ENCODE peak calls at places on chromosome 10, in four cellular contexts. D is kidney epithelial cell, W is endothelial cell, A is choroid plexus epithelial cell. E is an unnamed sample.

GRCh38 chr10:102268333-102268999 is 23.1 kb downstream of the GBF1 start:
- DNase-seq in D (peak), W (no peak), A (peak), E (no peak)

GRCh38 chr10:13683017-13683416 is 96.3 kb downstream of the PRPF18 start:
- DNase-seq in D (no peak), W (no peak), A (no peak), E (no peak)

GRCh38 chr10:42979181-42979580 is 97.7 kb upstream of the RET start:
- DNase-seq in A (no peak), W (no peak), D (no peak), E (no peak)

GRCh38 chr10:124419635-124420034 is 912 bp upstream of the OAT start:
- DNase-seq in W (no peak), D (no peak), A (no peak), E (no peak)

GRCh38 chr10:98376485-98376884 is 38.5 kb downstream of the PYROXD2 start:
- DNase-seq in W (no peak), A (peak), D (no peak), E (no peak)

GRCh38 chr10:58302259-58302658 is 32.5 kb upstream of the UBE2D1 start:
- DNase-seq in D (no peak), W (no peak), A (no peak), E (no peak)

GRCh38 chr10:132916421-132916841 is 25.9 kb downstream of the CFAP46 start:
- DNase-seq in A (no peak), W (no peak), D (no peak), E (no peak)

GRCh38 chr10:31940839-31941653 is 12.4 kb upstream of the ARHGAP12 start:
- DNase-seq in W (no peak), D (peak), A (peak), E (no peak)

GRCh38 chr10:93277360-93277759 is 203.7 kb downstream of the CYP26A1 start:
- DNase-seq in A (no peak), W (no peak), D (no peak), E (no peak)

GRCh38 chr10:8049874-8050560 is 4.5 kb upstream of the GATA3 start:
- DNase-seq in W (no peak), D (no peak), A (no peak), E (no peak)

GRCh38 chr10:77165445-77166316 is 471.9 kb downstream of the KCNMA1 start:
- DNase-seq in A (peak), W (peak), D (no peak), E (no peak)

GRCh38 chr10:4131407-4132215 is 346.6 kb upstream of the KLF6 start:
- DNase-seq in D (peak), W (no peak), A (peak), E (no peak)

GRCh38 chr10:71076473-71077142 is 135.8 kb upstream of the UNC5B start:
- DNase-seq in A (no peak), W (no peak), D (no peak), E (peak)

GRCh38 chr10:101940916-101941315 is 97.3 kb upstream of the KCNIP2 start:
- DNase-seq in D (no peak), A (peak), W (no peak), E (no peak)

GRCh38 chr10:133391761-133392518 is 2.0 kb upstream of the MTG1 start:
- DNase-seq in D (no peak), W (no peak), A (no peak), E (no peak)

GRCh38 chr10:88505265-88505664 is 77.9 kb downstream of the RNLS start:
- DNase-seq in D (no peak), A (no peak), W (no peak), E (no peak)

GRCh38 chr10:6053816-6054581 is 8.2 kb downstream of the IL2RA start:
- DNase-seq in D (no peak), W (peak), A (no peak), E (no peak)

GRCh38 chr10:69757553-69758309 is 44.0 kb upstream of the COL13A1 start:
- DNase-seq in D (no peak), A (peak), W (no peak), E (no peak)

GRCh38 chr10:79104264-79104954 is 35.6 kb downstream of the ZMIZ1 start:
- DNase-seq in W (no peak), A (peak), D (no peak), E (no peak)

GRCh38 chr10:42864575-42864974 is 82.0 kb downstream of the BMS1 start:
- DNase-seq in W (peak), A (peak), D (no peak), E (no peak)

GRCh38 chr10:72730462-72730861 is 38.5 kb downstream of the MCU start:
- DNase-seq in D (no peak), W (no peak), A (peak), E (no peak)

GRCh38 chr10:3093996-3094395 is 26.6 kb downstream of the PFKP start:
- DNase-seq in W (no peak), D (no peak), A (no peak), E (no peak)

GRCh38 chr10:110833234-110833940 is 38.3 kb upstream of the PDCD4 start:
- DNase-seq in A (no peak), W (no peak), D (no peak), E (no peak)

GRCh38 chr10:10917031-10917430 is 100.6 kb upstream of the CELF2 start:
- DNase-seq in D (no peak), W (no peak), A (no peak), E (no peak)

GRCh38 chr10:5971886-5972285 is 5.5 kb downstream of the IL15RA start:
- DNase-seq in A (peak), W (no peak), D (no peak), E (no peak)

GRCh38 chr10:3786295-3786981 is 1.4 kb upstream of the KLF6 start:
- DNase-seq in A (peak), D (no peak), W (no peak), E (no peak)

GRCh38 chr10:116880716-116881440 is 31.6 kb downstream of the ENO4 start:
- DNase-seq in W (no peak), A (no peak), D (no peak), E (no peak)

GRCh38 chr10:46019541-46020343 is 10.7 kb downstream of the NCOA4 start:
- DNase-seq in W (no peak), D (no peak), A (peak), E (no peak)

GRCh38 chr10:33799281-33799943 is 464.9 kb upstream of the NRP1 start:
- DNase-seq in W (no peak), A (no peak), D (no peak), E (no peak)

GRCh38 chr10:63227207-63227895 is 94.2 kb downstream of the NRBF2 start:
- DNase-seq in D (no peak), W (no peak), A (peak), E (no peak)

GRCh38 chr10:43127447-43127846 is 10.8 kb upstream of the CSGALNACT2 start:
- DNase-seq in A (no peak), W (no peak), D (no peak), E (no peak)

GRCh38 chr10:132876967-132877366 is 65.4 kb downstream of the CFAP46 start:
- DNase-seq in W (no peak), A (no peak), D (no peak), E (no peak)

GRCh38 chr10:5814110-5815107 is 1.2 kb upstream of the GDI2 start:
- DNase-seq in D (no peak), W (no peak), A (no peak), E (no peak)

GRCh38 chr10:121510201-121510771 is 88.0 kb downstream of the FGFR2 start:
- DNase-seq in W (no peak), D (peak), A (no peak), E (no peak)

GRCh38 chr10:16470747-16471146 is 33.9 kb downstream of the PTER start:
- DNase-seq in W (no peak), A (no peak), D (no peak), E (no peak)

DNA sequence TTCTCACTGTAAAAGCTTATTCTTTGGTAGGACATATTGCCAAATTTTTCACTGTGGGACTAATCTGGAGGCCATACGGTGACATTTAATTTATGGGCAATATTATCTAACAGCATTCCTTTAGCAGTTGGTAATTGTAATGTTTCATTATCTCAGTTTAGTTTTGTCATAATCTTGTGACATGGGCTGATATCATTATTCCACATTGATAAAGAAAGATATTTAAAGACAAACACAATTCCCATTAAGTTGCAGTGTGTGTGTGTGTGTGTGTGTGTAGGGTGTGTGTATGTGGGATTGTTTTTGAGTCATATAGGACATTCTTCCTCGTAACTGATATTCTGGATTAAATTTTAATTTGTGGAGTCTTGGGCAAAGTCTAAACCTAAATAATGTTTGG is 238.5 kb downstream of the PRKG1 start:
- DNase-seq in D (no peak), W (no peak), A (no peak), E (no peak)
- TF ChIP-seq CTCF in D (no peak), W (no peak), A (no peak), E (no peak)

GRCh38 chr10:590721-591120 is 98.7 kb downstream of the DIP2C start:
- DNase-seq in D (no peak), A (no peak), W (no peak), E (no peak)

GRCh38 chr10:586716-587115 is 102.8 kb downstream of the DIP2C start:
- DNase-seq in D (no peak), W (no peak), A (no peak), E (no peak)

GRCh38 chr10:589961-590680 is 99.3 kb downstream of the DIP2C start:
- DNase-seq in W (no peak), A (no peak), D (no peak), E (no peak)

GRCh38 chr10:586151-586550 is 103.3 kb downstream of the DIP2C start:
- DNase-seq in D (no peak), A (no peak), W (no peak), E (no peak)

GRCh38 chr10:588246-589165 is 101.0 kb downstream of the DIP2C start:
- DNase-seq in A (peak), D (no peak), W (no peak), E (no peak)
- TF ChIP-seq CTCF in A (peak), D (peak), W (no peak), E (no peak)

GRCh38 chr10:114077815-114078219 is 34.2 kb downstream of the ADRB1 start:
- DNase-seq in W (no peak), D (no peak), A (no peak), E (no peak)
- TF ChIP-seq CTCF in W (no peak), D (no peak), A (no peak), E (no peak)

GRCh38 chr10:38010150-38010903 is at the start of gene ZNF33A:
- DNase-seq in D (peak), A (peak), W (peak), E (peak)
- TF ChIP-seq CTCF in D (no peak), A (no peak), W (no peak), E (no peak)

GRCh38 chr10:22992075-22992474 is 64.2 kb downstream of the ARMC3 start:
- DNase-seq in W (no peak), A (no peak), D (no peak), E (no peak)

GRCh38 chr10:22988581-22989360 is 60.9 kb downstream of the ARMC3 start:
- DNase-seq in A (peak), D (no peak), W (peak), E (no peak)

GRCh38 chr10:22984066-22984465 is 56.2 kb downstream of the ARMC3 start:
- DNase-seq in A (peak), D (no peak), W (no peak), E (no peak)

GRCh38 chr10:22990443-22990842 is 62.6 kb downstream of the ARMC3 start:
- DNase-seq in A (no peak), W (no peak), D (no peak), E (no peak)

GRCh38 chr10:22986771-22987542 is 59.1 kb downstream of the ARMC3 start:
- DNase-seq in D (no peak), W (no peak), A (peak), E (no peak)
- TF ChIP-seq CTCF in D (peak), W (no peak), A (peak), E (peak)

GRCh38 chr10:109663122-109663521 is 260.2 kb downstream of the XPNPEP1 start:
- DNase-seq in D (no peak), A (no peak), W (no peak), E (no peak)
- TF ChIP-seq CTCF in D (no peak), A (no peak), W (no peak), E (no peak)

GRCh38 chr10:61478621-61479312 is 25.6 kb upstream of the TMEM26 start:
- DNase-seq in W (no peak), A (peak), D (no peak), E (no peak)
- TF ChIP-seq CTCF in W (no peak), A (no peak), D (peak), E (no peak)

E was measured in D721Med.